ENCODE peak calls at places on chromosomes 3 and 15, in four cellular contexts. P is K562, R is IMR-90, H is endothelial cell of umbilical vein. L is an unnamed sample. For H3K9me1, the result is how much of the 10 kb centered on the place peaks cover.

GRCh38 chr15:68638953-68639500 is 60.2 kb downstream of the CORO2B start:
- DNase-seq in P (no peak), R (peak), H (no peak), L (no peak)

GRCh38 chr3:124627501-124627908 is 102.7 kb upstream of the UMPS start:
- DNase-seq in P (peak), R (peak), H (peak), L (no peak)

GRCh38 chr3:170909129-170909903 is 879 bp upstream of the EIF5A2 start:
- DNase-seq in P (no peak), R (peak), H (peak), L (peak)

GRCh38 chr3:156483961-156484787 is 70.7 kb downstream of the SSR3 start:
- DNase-seq in P (peak), R (peak), H (peak), L (peak)

GRCh38 chr15:29090617-29091466 is 178.8 kb downstream of the NSMCE3 start:
- DNase-seq in P (peak), R (peak), H (no peak), L (no peak)

GRCh38 chr15:63539517-63539916 is 35.1 kb downstream of the USP3 start:
- DNase-seq in P (peak), R (no peak), H (peak), L (no peak)

GRCh38 chr3:72655758-72656157 is 192.5 kb downstream of the SHQ1 start:
- DNase-seq in P (peak), R (no peak), H (no peak), L (no peak)

GRCh38 chr3:57803647-57804081 is 47.6 kb downstream of the SLMAP start:
- DNase-seq in P (no peak), R (peak), H (peak), L (peak)

GRCh38 chr3:143998266-143998665 is 26.6 kb downstream of the DIPK2A start:
- DNase-seq in P (no peak), R (peak), H (no peak), L (no peak)

GRCh38 chr3:81758275-81758674 is 3.2 kb downstream of the GBE1 start:
- DNase-seq in P (no peak), R (peak), H (peak), L (no peak)

GRCh38 chr15:33425149-33425548 is 114.4 kb downstream of the RYR3 start:
- DNase-seq in P (no peak), R (peak), H (no peak), L (peak)

GRCh38 chr15:48486228-48486627 is 155.0 kb downstream of the DUT start:
- DNase-seq in P (no peak), R (no peak), H (no peak), L (no peak)

GRCh38 chr3:107184375-107184774 is 192.9 kb upstream of the CCDC54 start:
- DNase-seq in P (no peak), R (peak), H (no peak), L (no peak)

GRCh38 chr15:39920510-39921273 is 626 bp upstream of the GPR176 start:
- DNase-seq in P (peak), R (peak), H (peak), L (no peak)

GRCh38 chr15:67761343-67761742 is 64.0 kb upstream of the SKOR1 start:
- DNase-seq in P (no peak), R (no peak), H (no peak), L (no peak)

GRCh38 chr3:53696401-53697172 is 149.6 kb downstream of the CHDH start:
- DNase-seq in P (peak), R (no peak), H (no peak), L (no peak)

GRCh38 chr15:55250951-55251350 is 38.7 kb downstream of the RAB27A start:
- DNase-seq in P (no peak), R (no peak), H (no peak), L (no peak)

GRCh38 chr3:169432692-169433432 is 230.7 kb downstream of the MECOM start:
- DNase-seq in P (no peak), R (no peak), H (peak), L (no peak)

GRCh38 chr3:168251371-168251770 is 155.6 kb upstream of the GOLIM4 start:
- DNase-seq in P (no peak), R (no peak), H (no peak), L (no peak)

GRCh38 chr3:195549931-195550519 is 6.9 kb upstream of the PPP1R2 start:
- DNase-seq in P (no peak), R (no peak), H (peak), L (no peak)

GRCh38 chr15:74399511-74400312 is 32.3 kb upstream of the CYP11A1 start:
- DNase-seq in P (no peak), R (peak), H (no peak), L (no peak)

GRCh38 chr15:57296473-57297162 is 79.7 kb upstream of the CGNL1 start:
- DNase-seq in P (no peak), R (no peak), H (no peak), L (no peak)

GRCh38 chr15:85532689-85533088 is 152.3 kb downstream of the AKAP13 start:
- DNase-seq in P (no peak), R (no peak), H (no peak), L (no peak)

GRCh38 chr3:117407317-117407716 is 697.7 kb downstream of the TUSC7 start:
- DNase-seq in P (no peak), R (peak), H (peak), L (no peak)

DNA sequence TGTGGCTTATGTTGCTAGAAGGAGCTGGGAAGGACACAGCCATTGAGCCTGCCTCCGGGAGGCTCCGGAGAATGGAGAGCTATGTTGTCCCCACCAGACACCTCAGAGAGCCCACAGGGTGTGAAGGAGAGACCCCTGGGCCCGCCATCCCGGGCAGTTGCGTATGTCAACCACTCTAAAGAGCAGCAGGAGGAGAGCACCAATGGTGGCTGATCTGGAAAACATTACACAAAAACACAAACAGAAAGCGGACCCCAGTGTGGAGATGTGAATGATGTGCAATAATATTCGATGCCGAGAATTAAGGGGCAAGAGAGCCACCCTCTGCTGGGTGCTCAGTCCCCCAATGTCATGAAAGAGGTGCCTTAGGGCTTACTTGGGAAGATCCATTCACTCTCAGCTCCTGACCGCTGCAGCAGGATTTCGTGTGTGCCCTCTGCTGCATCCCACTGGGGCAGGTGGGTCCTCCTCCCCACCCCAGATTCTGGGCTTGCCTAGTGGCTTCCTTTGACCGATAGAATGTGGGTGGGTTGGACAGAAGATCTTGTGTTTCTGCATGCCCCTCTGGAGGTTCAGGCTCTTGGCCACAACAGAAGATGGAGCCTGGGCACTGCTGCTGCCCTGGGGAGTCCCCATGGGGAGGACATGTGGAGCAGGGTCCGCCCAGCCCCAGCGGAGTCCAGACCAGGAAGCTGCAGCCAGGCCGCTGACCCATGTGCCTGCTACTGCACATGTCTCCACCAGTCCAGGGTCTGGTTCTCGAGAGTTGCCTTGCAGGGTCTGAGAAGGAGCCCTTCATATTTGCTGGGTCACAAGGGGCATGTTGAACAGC is 245.3 kb downstream of the OCA2 start:
- DNase-seq in P (no peak), R (no peak), H (no peak), L (no peak)
- H3K9me1 ChIP-seq in P (under half), R (under half), H (under half), L (under half)

DNA sequence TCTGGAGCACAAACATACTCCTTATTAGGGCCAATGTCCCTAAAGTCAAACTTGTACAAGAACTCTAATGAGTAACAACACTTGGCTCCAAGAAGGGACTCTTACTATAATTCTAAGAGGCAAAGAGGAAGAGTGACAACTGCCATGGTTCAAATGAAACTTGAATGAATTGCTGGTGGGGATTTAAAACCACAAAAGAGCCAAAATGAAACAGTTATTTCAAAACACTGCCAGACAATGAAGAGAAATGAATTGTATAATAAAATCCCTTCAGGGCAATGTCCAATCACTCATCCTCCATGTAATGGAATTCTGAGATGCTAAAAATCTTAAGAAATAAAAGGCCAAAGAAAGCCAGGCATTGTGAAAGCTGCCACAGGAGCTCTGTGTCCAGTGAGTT is 14.2 kb downstream of the THRB start:
- DNase-seq in P (no peak), R (no peak), H (no peak), L (no peak)
- H3K4me2 ChIP-seq in P (no peak), R (no peak), H (no peak), L (no peak)

GRCh38 chr15:70589221-70589620 is 174.1 kb downstream of the UACA start:
- DNase-seq in P (no peak), R (peak), H (no peak), L (no peak)
- H3K9me1 ChIP-seq in P (under half), R (under half), H (under half), L (under half)

GRCh38 chr3:61910732-61911131 is 349.4 kb downstream of the PTPRG start:
- DNase-seq in P (no peak), R (no peak), H (no peak), L (no peak)
- H3K4me2 ChIP-seq in P (no peak), R (no peak), H (no peak), L (no peak)

GRCh38 chr3:134880431-134880830 is 85.4 kb downstream of the EPHB1 start:
- DNase-seq in P (no peak), R (no peak), H (no peak), L (no peak)
- H3K9me1 ChIP-seq in P (under half), R (under half), H (under half), L (under half)

GRCh38 chr3:160053048-160053391 is 64.4 kb downstream of the IL12A start:
- DNase-seq in P (no peak), R (no peak), H (no peak), L (no peak)
- H3K4me2 ChIP-seq in P (peak), R (peak), H (no peak), L (peak)

DNA sequence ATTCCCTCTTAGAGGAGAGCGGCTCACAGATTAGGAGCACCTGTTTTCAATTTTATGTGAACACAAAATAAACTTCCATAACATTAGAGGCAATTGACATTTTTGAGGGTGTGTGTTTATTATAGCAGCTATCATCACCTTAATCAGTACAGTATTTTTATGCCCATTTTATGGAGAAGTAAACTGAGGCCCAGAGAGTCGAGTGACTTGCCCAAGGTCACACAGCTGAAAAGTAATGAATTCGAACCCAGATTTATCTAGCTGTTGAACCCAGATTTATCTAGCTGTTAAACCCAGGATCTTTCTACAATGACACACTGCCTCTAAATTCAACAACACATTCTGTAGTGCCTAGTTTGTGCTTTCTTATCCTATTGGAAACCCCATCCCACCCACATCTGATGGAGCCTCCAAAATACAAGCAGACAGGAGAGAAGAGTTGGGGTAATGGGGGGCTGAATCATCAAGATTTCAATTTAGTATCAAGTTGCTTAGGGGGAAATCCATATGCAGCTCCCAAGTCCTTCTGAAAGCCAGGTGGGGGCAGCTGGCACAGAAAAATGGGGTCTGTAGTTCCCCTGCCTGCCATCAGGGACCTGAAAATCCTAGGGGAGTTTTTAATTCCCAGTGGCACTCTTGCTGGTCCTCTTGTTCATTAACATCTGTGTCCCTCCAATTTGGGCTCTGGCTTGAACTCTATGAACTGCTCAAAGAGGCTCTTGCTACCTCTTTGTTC is 50.4 kb upstream of the TRA2B start:
- DNase-seq in P (no peak), R (no peak), H (no peak), L (no peak)
- H3K9me1 ChIP-seq in P (under half), R (under half), H (under half), L (under half)

L was measured in keratinocyte.